ENCODE peak calls at places on chromosome 2, in six cellular contexts. One of them, this sample, is unnamed.
A peak's percentile ranks its signal among the peaks of the same experiment; 100 is the strongest.

GRCh38 chr2:61179701-61180639 is 18.0 kb downstream of the C2orf74 start:
- DNase-seq in HFF-Myc: peak; percentile 31
- DNase-seq in skeletal muscle cell: peak; percentile 27
- DNase-seq in GOT3: no peak
- DNase-seq in SK-MEL-5: no peak
- DNase-seq in GM23338: peak; percentile 10
- DNase-seq in this sample: no peak

GRCh38 chr2:33058716-33059451 is 112.1 kb downstream of the LTBP1 start:
- DNase-seq in HFF-Myc: no peak
- DNase-seq in GOT3: no peak
- DNase-seq in GM23338: no peak
- DNase-seq in SK-MEL-5: no peak
- DNase-seq in skeletal muscle cell: no peak
- DNase-seq in this sample: no peak

GRCh38 chr2:138267902-138268254 is 233.7 kb upstream of the SPOPL start:
- DNase-seq in GM23338: no peak
- DNase-seq in HFF-Myc: no peak
- DNase-seq in skeletal muscle cell: no peak
- DNase-seq in SK-MEL-5: no peak
- DNase-seq in GOT3: no peak
- DNase-seq in this sample: no peak

GRCh38 chr2:47119001-47119400 is 36.1 kb downstream of the STPG4 start:
- DNase-seq in skeletal muscle cell: peak; percentile 69
- DNase-seq in GOT3: no peak
- DNase-seq in GM23338: no peak
- DNase-seq in HFF-Myc: peak; percentile 30
- DNase-seq in SK-MEL-5: no peak
- DNase-seq in this sample: no peak

GRCh38 chr2:24418166-24418843 is 58.0 kb upstream of the ITSN2 start:
- DNase-seq in HFF-Myc: no peak
- DNase-seq in skeletal muscle cell: no peak
- DNase-seq in SK-MEL-5: no peak
- DNase-seq in GM23338: peak; percentile 80
- DNase-seq in GOT3: no peak
- DNase-seq in this sample: no peak

GRCh38 chr2:132740081-132740480 is 70.1 kb upstream of the LYPD1 start:
- DNase-seq in GOT3: no peak
- DNase-seq in GM23338: no peak
- DNase-seq in HFF-Myc: no peak
- DNase-seq in SK-MEL-5: no peak
- DNase-seq in skeletal muscle cell: no peak
- DNase-seq in this sample: no peak

GRCh38 chr2:235591921-235592320 is 98.1 kb downstream of the AGAP1 start:
- DNase-seq in GM23338: no peak
- DNase-seq in skeletal muscle cell: no peak
- DNase-seq in GOT3: no peak
- DNase-seq in HFF-Myc: no peak
- DNase-seq in SK-MEL-5: no peak
- DNase-seq in this sample: no peak

GRCh38 chr2:120228503-120228902 is 5.3 kb upstream of the TMEM185B start:
- DNase-seq in GOT3: no peak
- DNase-seq in GM23338: no peak
- DNase-seq in skeletal muscle cell: no peak
- DNase-seq in HFF-Myc: no peak
- DNase-seq in SK-MEL-5: no peak
- DNase-seq in this sample: no peak

GRCh38 chr2:84857566-84857965 is 23.3 kb downstream of the TRABD2A start:
- DNase-seq in HFF-Myc: no peak
- DNase-seq in GM23338: no peak
- DNase-seq in skeletal muscle cell: no peak
- DNase-seq in GOT3: no peak
- DNase-seq in SK-MEL-5: no peak
- DNase-seq in this sample: no peak

GRCh38 chr2:130393318-130393910 is 37.6 kb downstream of the PTPN18 start:
- DNase-seq in GM23338: no peak
- DNase-seq in HFF-Myc: no peak
- DNase-seq in skeletal muscle cell: no peak
- DNase-seq in SK-MEL-5: no peak
- DNase-seq in GOT3: no peak
- DNase-seq in this sample: peak; percentile 36

GRCh38 chr2:48145845-48146452 is 239.7 kb upstream of the FBXO11 start:
- DNase-seq in GOT3: no peak
- DNase-seq in skeletal muscle cell: no peak
- DNase-seq in HFF-Myc: no peak
- DNase-seq in SK-MEL-5: no peak
- DNase-seq in GM23338: peak; percentile 53
- DNase-seq in this sample: no peak

GRCh38 chr2:172101008-172101706 is 1.5 kb downstream of the DLX2 start:
- DNase-seq in SK-MEL-5: peak; percentile 13
- DNase-seq in GOT3: no peak
- DNase-seq in HFF-Myc: no peak
- DNase-seq in GM23338: peak; percentile 58
- DNase-seq in skeletal muscle cell: no peak
- DNase-seq in this sample: no peak

GRCh38 chr2:3183766-3184165 is 193.9 kb downstream of the EIPR1 start:
- DNase-seq in skeletal muscle cell: no peak
- DNase-seq in HFF-Myc: no peak
- DNase-seq in GOT3: no peak
- DNase-seq in GM23338: no peak
- DNase-seq in SK-MEL-5: no peak
- DNase-seq in this sample: no peak

GRCh38 chr2:11371099-11371937 is 26.9 kb upstream of the ROCK2 start:
- DNase-seq in HFF-Myc: no peak
- DNase-seq in SK-MEL-5: no peak
- DNase-seq in skeletal muscle cell: no peak
- DNase-seq in GOT3: no peak
- DNase-seq in GM23338: no peak
- DNase-seq in this sample: no peak

GRCh38 chr2:105546623-105546964 is 147.7 kb upstream of the FHL2 start:
- DNase-seq in skeletal muscle cell: no peak
- DNase-seq in GM23338: no peak
- DNase-seq in HFF-Myc: no peak
- DNase-seq in SK-MEL-5: no peak
- DNase-seq in GOT3: no peak
- DNase-seq in this sample: no peak

GRCh38 chr2:16481342-16481741 is 184.3 kb downstream of the CYRIA start:
- DNase-seq in GOT3: no peak
- DNase-seq in SK-MEL-5: no peak
- DNase-seq in skeletal muscle cell: no peak
- DNase-seq in HFF-Myc: no peak
- DNase-seq in GM23338: no peak
- DNase-seq in this sample: no peak

GRCh38 chr2:20165677-20166509 is 59.0 kb downstream of the SDC1 start:
- DNase-seq in SK-MEL-5: no peak
- DNase-seq in HFF-Myc: no peak
- DNase-seq in GOT3: no peak
- DNase-seq in skeletal muscle cell: no peak
- DNase-seq in GM23338: peak; percentile 8
- DNase-seq in this sample: no peak

GRCh38 chr2:224757934-224758548 is 41.9 kb upstream of the CCDC195 start:
- DNase-seq in skeletal muscle cell: no peak
- DNase-seq in SK-MEL-5: no peak
- DNase-seq in HFF-Myc: no peak
- DNase-seq in GM23338: no peak
- DNase-seq in GOT3: no peak
- DNase-seq in this sample: no peak

GRCh38 chr2:200466703-200467418 is 43.0 kb downstream of the KCTD18 start:
- DNase-seq in GM23338: no peak
- DNase-seq in HFF-Myc: no peak
- DNase-seq in SK-MEL-5: no peak
- DNase-seq in GOT3: no peak
- DNase-seq in skeletal muscle cell: peak; percentile 67
- DNase-seq in this sample: no peak

GRCh38 chr2:234500394-234501006 is 3.6 kb upstream of the ARL4C start:
- DNase-seq in skeletal muscle cell: no peak
- DNase-seq in GOT3: no peak
- DNase-seq in HFF-Myc: no peak
- DNase-seq in SK-MEL-5: peak; percentile 83
- DNase-seq in GM23338: peak; percentile 78
- DNase-seq in this sample: peak; percentile 48

GRCh38 chr2:151999058-151999457 is 99.8 kb downstream of the CACNB4 start:
- DNase-seq in skeletal muscle cell: no peak
- DNase-seq in GM23338: peak; percentile 93
- DNase-seq in GOT3: no peak
- DNase-seq in HFF-Myc: peak; percentile 9
- DNase-seq in SK-MEL-5: peak; percentile 75
- DNase-seq in this sample: peak; percentile 68

GRCh38 chr2:29269095-29270090 is 154.2 kb downstream of the CLIP4 start:
- DNase-seq in GM23338: no peak
- DNase-seq in HFF-Myc: no peak
- DNase-seq in SK-MEL-5: no peak
- DNase-seq in skeletal muscle cell: no peak
- DNase-seq in GOT3: no peak
- DNase-seq in this sample: no peak

GRCh38 chr2:200905618-200906296 is 16.6 kb downstream of the NIF3L1 start:
- DNase-seq in GOT3: peak; percentile 18
- DNase-seq in SK-MEL-5: peak; percentile 81
- DNase-seq in skeletal muscle cell: peak; percentile 36
- DNase-seq in GM23338: peak; percentile 79
- DNase-seq in HFF-Myc: peak; percentile 32
- DNase-seq in this sample: peak; percentile 31

GRCh38 chr2:231213931-231214642 is 15.7 kb downstream of the ARMC9 start:
- DNase-seq in SK-MEL-5: no peak
- DNase-seq in skeletal muscle cell: no peak
- DNase-seq in GOT3: no peak
- DNase-seq in GM23338: no peak
- DNase-seq in HFF-Myc: no peak
- DNase-seq in this sample: no peak

GRCh38 chr2:215466097-215466909 is 30.4 kb upstream of the FN1 start:
- DNase-seq in SK-MEL-5: no peak
- DNase-seq in skeletal muscle cell: no peak
- DNase-seq in GOT3: no peak
- DNase-seq in GM23338: no peak
- DNase-seq in HFF-Myc: no peak
- DNase-seq in this sample: no peak

GRCh38 chr2:197717863-197718262 is 12.7 kb downstream of the MARS2 start:
- DNase-seq in GM23338: no peak
- DNase-seq in SK-MEL-5: no peak
- DNase-seq in skeletal muscle cell: no peak
- DNase-seq in GOT3: no peak
- DNase-seq in HFF-Myc: no peak
- DNase-seq in this sample: no peak

GRCh38 chr2:120861576-120862191 is 126.0 kb downstream of the GLI2 start:
- DNase-seq in GOT3: no peak
- DNase-seq in HFF-Myc: no peak
- DNase-seq in skeletal muscle cell: no peak
- DNase-seq in GM23338: no peak
- DNase-seq in SK-MEL-5: no peak
- DNase-seq in this sample: no peak

GRCh38 chr2:188383158-188383557 is 91.5 kb downstream of the GULP1 start:
- DNase-seq in GM23338: no peak
- DNase-seq in HFF-Myc: no peak
- DNase-seq in SK-MEL-5: no peak
- DNase-seq in skeletal muscle cell: no peak
- DNase-seq in GOT3: no peak
- DNase-seq in this sample: no peak

GRCh38 chr2:105102963-105103421 is 65.1 kb downstream of the MRPS9 start:
- DNase-seq in SK-MEL-5: no peak
- DNase-seq in skeletal muscle cell: peak; percentile 42
- DNase-seq in GM23338: peak; percentile 97
- DNase-seq in GOT3: no peak
- DNase-seq in HFF-Myc: peak; percentile 66
- DNase-seq in this sample: no peak

GRCh38 chr2:121049141-121049540 is 235.9 kb downstream of the TFCP2L1 start:
- DNase-seq in SK-MEL-5: no peak
- DNase-seq in HFF-Myc: no peak
- DNase-seq in GM23338: no peak
- DNase-seq in skeletal muscle cell: no peak
- DNase-seq in GOT3: no peak
- DNase-seq in this sample: no peak

GRCh38 chr2:172442072-172442895 is 14.9 kb downstream of the ITGA6 start:
- DNase-seq in skeletal muscle cell: peak; percentile 68
- DNase-seq in GOT3: no peak
- DNase-seq in SK-MEL-5: peak; percentile 56
- DNase-seq in GM23338: no peak
- DNase-seq in HFF-Myc: peak; percentile 80
- DNase-seq in this sample: peak; percentile 98

GRCh38 chr2:24421668-24422067 is 61.3 kb upstream of the ITSN2 start:
- DNase-seq in GOT3: no peak
- DNase-seq in SK-MEL-5: peak; percentile 88
- DNase-seq in HFF-Myc: peak; percentile 22
- DNase-seq in GM23338: peak; percentile 87
- DNase-seq in skeletal muscle cell: no peak
- DNase-seq in this sample: peak; percentile 64

GRCh38 chr2:168773719-168774521 is 28.5 kb upstream of the NOSTRIN start:
- DNase-seq in HFF-Myc: peak; percentile 26
- DNase-seq in SK-MEL-5: peak; percentile 84
- DNase-seq in GOT3: no peak
- DNase-seq in skeletal muscle cell: peak; percentile 9
- DNase-seq in GM23338: peak; percentile 76
- DNase-seq in this sample: no peak

GRCh38 chr2:43220982-43221659 is 5.3 kb downstream of the ZFP36L2 start:
- DNase-seq in GOT3: no peak
- DNase-seq in SK-MEL-5: peak; percentile 15
- DNase-seq in skeletal muscle cell: peak; percentile 95
- DNase-seq in HFF-Myc: peak; percentile 90
- DNase-seq in GM23338: peak; percentile 76
- DNase-seq in this sample: no peak

GRCh38 chr2:68379184-68379708 is 14.2 kb downstream of the PLEK start:
- DNase-seq in SK-MEL-5: no peak
- DNase-seq in HFF-Myc: no peak
- DNase-seq in skeletal muscle cell: no peak
- DNase-seq in GOT3: no peak
- DNase-seq in GM23338: no peak
- DNase-seq in this sample: no peak

GRCh38 chr2:120812866-120813265 is 77.2 kb downstream of the GLI2 start:
- DNase-seq in GOT3: no peak
- DNase-seq in HFF-Myc: no peak
- DNase-seq in GM23338: no peak
- DNase-seq in skeletal muscle cell: no peak
- DNase-seq in SK-MEL-5: no peak
- DNase-seq in this sample: no peak

GRCh38 chr2:23330214-23330613 is 54.8 kb upstream of the KLHL29 start:
- DNase-seq in GM23338: peak; percentile 86
- DNase-seq in skeletal muscle cell: no peak
- DNase-seq in SK-MEL-5: peak; percentile 57
- DNase-seq in HFF-Myc: no peak
- DNase-seq in GOT3: no peak
- DNase-seq in this sample: no peak